ENCODE peak calls at places on chromosomes 5 and 9, in five cellular contexts. U is NCI-H1436 treated with DMSO at 0.1 percent for 48 hours; E is activated CD4-positive, alpha-beta T cell treated with anti-CD3 and anti-CD28 coated beads, Interleukin-2, amount 10 ng/mL, durations not matched to agents 7 days and 5 days; C is fibroblast of the conjunctiva; O is heart left ventricle. D is an unnamed sample.

GRCh38 chr5:50709471-50709870 is 43.0 kb downstream of the PARP8 start:
- DNase-seq in U (no peak), O (no peak), C (no peak), E (no peak), D (no peak)

GRCh38 chr5:138641547-138642298 is 66.5 kb upstream of the HSPA9 start:
- DNase-seq in C (peak; percentile 36), E (peak; percentile 80), U (no peak), O (peak; percentile 73), D (peak; percentile 55)

GRCh38 chr5:52139888-52140580 is 647.7 kb upstream of the ITGA1 start:
- DNase-seq in O (no peak), C (no peak), E (no peak), U (peak; percentile 99), D (no peak)

GRCh38 chr5:59757442-59757841 is 136.1 kb downstream of the PDE4D start:
- DNase-seq in U (no peak), O (no peak), E (no peak), C (no peak), D (no peak)

GRCh38 chr9:126049896-126050604 is 276.6 kb upstream of the MVB12B start:
- DNase-seq in U (no peak), E (no peak), C (no peak), O (no peak), D (no peak)

GRCh38 chr5:176916337-176916736 is 17.2 kb upstream of the HK3 start:
- DNase-seq in E (no peak), C (no peak), U (no peak), O (no peak), D (no peak)

GRCh38 chr5:93583799-93584530 is 943 bp downstream of the NR2F1 start:
- DNase-seq in U (no peak), O (peak; percentile 37), E (peak; percentile 31), C (no peak), D (no peak)

GRCh38 chr5:59188415-59189225 is 605.7 kb downstream of the RAB3C start:
- DNase-seq in U (peak; percentile 34), C (peak; percentile 58), E (peak; percentile 75), O (peak; percentile 75), D (peak; percentile 75)

GRCh38 chr9:108156270-108156998 is 666.9 kb upstream of the KLF4 start:
- DNase-seq in O (no peak), E (no peak), C (no peak), U (no peak), D (no peak)

GRCh38 chr5:72441094-72441723 is 66.0 kb downstream of the ZNF366 start:
- DNase-seq in U (no peak), O (no peak), E (no peak), C (no peak), D (no peak)

GRCh38 chr5:132270706-132271105 is 13.2 kb downstream of the PDLIM4 start:
- DNase-seq in E (no peak), U (no peak), O (no peak), C (no peak), D (no peak)

GRCh38 chr5:120848883-120849282 is 384.8 kb downstream of the PRR16 start:
- DNase-seq in U (no peak), O (no peak), C (no peak), E (no peak), D (no peak)

GRCh38 chr5:43075319-43076293 is 35.5 kb upstream of the ANXA2R start:
- DNase-seq in O (peak; percentile 62), C (peak; percentile 37), U (no peak), E (no peak), D (no peak)

GRCh38 chr5:17314907-17315471 is 97.6 kb downstream of the BASP1 start:
- DNase-seq in U (peak; percentile 21), C (no peak), O (no peak), E (no peak), D (no peak)

GRCh38 chr5:122089614-122090013 is 11.6 kb upstream of the LOX start:
- DNase-seq in E (no peak), U (no peak), O (no peak), C (no peak), D (no peak)